ENCODE peak calls at places on chromosomes 4 and X, in five cellular contexts. M is cardiac muscle cell, S is K562, J is foreskin keratinocyte, V is left ventricle myocardium inferior. D is an unnamed sample.

GRCh38 chr4:128831526-128832252 is 22.2 kb downstream of the JADE1 start:
- DNase-seq in S (no peak), J (no peak), V (no peak), M (no peak), D (no peak)

GRCh38 chrX:16786791-16787735 is 797 bp downstream of the TXLNG start:
- DNase-seq in M (peak; percentile 30), V (no peak), S (peak; percentile 62), J (no peak), D (peak; percentile 21)

GRCh38 chr4:52836653-52837052 is 25.5 kb upstream of the RASL11B start:
- DNase-seq in J (no peak), V (no peak), M (no peak), S (no peak), D (no peak)

GRCh38 chr4:151865327-151865726 is 104.5 kb upstream of the GATB start:
- DNase-seq in J (no peak), M (no peak), S (no peak), V (peak; percentile 63), D (no peak)

GRCh38 chrX:132491191-132491590 is 2.4 kb upstream of the MBNL3 start:
- DNase-seq in J (peak; percentile 17), S (no peak), V (no peak), M (no peak), D (no peak)

GRCh38 chrX:3231766-3232165 is 114.7 kb downstream of the MXRA5 start:
- DNase-seq in V (no peak), M (no peak), J (no peak), S (no peak), D (no peak)

GRCh38 chrX:135518161-135518560 is 2.3 kb upstream of the INTS6L start:
- DNase-seq in V (no peak), J (no peak), M (no peak), S (no peak), D (no peak)

GRCh38 chrX:19388741-19389140 is 45.0 kb downstream of the PDHA1 start:
- DNase-seq in M (no peak), S (no peak), J (peak; percentile 81), V (no peak), D (no peak)

GRCh38 chr4:3145251-3145908 is 70.9 kb downstream of the HTT start:
- DNase-seq in V (no peak), S (no peak), M (peak; percentile 15), J (peak; percentile 4), D (no peak)

GRCh38 chrX:46805270-46805669 is 31.6 kb upstream of the RP2 start:
- DNase-seq in S (no peak), V (no peak), M (no peak), J (no peak), D (no peak)

DNA sequence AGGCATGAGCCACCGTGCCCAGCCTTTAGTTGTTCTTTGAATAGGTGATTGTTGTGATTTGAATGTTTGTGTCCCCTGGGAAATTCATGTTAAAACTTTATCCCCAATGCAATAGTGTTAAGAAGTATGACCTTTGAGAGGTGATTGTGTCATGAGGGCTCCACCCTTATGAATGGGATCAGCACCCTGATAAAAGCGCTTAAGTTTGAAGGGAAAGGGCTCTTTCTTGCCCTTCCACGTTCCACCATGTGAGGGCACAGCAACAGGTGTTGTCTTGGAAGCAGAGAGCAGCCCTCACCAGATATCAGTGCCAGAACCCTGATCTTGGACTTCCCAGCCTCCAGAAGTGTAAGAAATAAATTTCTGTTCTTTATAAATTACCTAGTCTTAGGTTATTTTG is 33.7 kb upstream of the RP2 start:
- DNase-seq in V (no peak), M (no peak), J (no peak), S (no peak), D (no peak)
- TF ChIP-seq CTCF in V (no peak), M (peak; percentile 15), J (peak; percentile 49), S (no peak), D (no peak)

DNA sequence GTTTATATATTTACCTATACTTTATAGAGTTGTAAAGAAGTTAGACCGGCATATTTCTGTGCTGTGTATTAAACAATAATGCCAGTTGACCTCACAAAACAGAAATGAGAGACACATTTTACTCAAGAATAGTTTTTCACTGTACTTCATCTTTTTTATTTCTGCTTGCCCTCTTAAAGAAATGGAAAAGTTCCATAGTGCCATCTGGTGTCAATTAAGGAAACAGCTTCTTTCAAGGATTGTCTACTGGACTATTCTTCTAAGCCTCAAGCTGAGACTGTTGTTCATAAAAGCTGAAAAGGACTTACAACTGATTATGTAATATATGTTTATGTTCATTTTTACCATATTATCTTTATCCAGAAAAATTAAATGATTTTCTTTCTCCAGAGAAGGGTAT is 1523.8 kb downstream of the ARAP2 start:
- DNase-seq in J (peak; percentile 35), S (no peak), M (peak; percentile 58), V (no peak), D (no peak)
- TF ChIP-seq CTCF in J (peak; percentile 73), S (no peak), M (peak; percentile 54), V (peak; percentile 41), D (peak; percentile 33)

DNA sequence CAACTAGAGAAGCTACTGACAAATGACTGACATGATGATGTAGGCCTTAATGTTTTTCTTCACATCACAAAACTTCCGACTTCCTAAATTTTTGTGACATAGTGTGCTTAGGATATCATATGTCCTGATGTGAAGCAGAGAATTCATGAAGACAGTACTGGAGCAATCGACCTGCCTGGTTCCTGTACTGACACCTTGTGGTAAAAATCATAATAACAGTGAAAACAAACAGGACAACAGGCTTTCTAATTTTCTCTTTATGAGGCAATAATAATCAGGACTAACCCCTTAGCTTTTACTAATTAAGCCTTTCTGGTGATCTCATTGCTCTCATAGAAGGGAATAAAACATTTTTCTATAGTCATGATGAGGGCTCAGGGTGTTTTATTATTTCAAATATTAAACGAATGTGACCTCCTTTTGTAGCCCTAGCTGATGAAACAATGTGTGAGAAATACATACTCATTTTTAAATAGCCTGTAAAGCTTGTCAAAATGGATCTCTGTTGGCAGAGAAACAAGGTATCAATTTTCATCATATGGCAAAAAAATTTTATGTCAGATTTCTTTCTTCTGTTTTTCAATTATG is 158.4 kb downstream of the TENT5D start:
- DNase-seq in V (no peak), S (peak; percentile 23), J (peak; percentile 8), M (peak; percentile 23), D (no peak)
- TF ChIP-seq CTCF in V (peak; percentile 55), S (peak; percentile 45), J (peak; percentile 52), M (peak; percentile 48), D (peak; percentile 42)

GRCh38 chr4:11416767-11417113 is 12.0 kb downstream of the HS3ST1 start:
- DNase-seq in M (no peak), J (no peak), V (no peak), S (no peak), D (no peak)

GRCh38 chr4:11421116-11421515 is 7.6 kb downstream of the HS3ST1 start:
- DNase-seq in S (no peak), J (no peak), M (no peak), V (no peak), D (no peak)

GRCh38 chr4:11416071-11416766 is 12.5 kb downstream of the HS3ST1 start:
- DNase-seq in S (no peak), V (no peak), J (no peak), M (no peak), D (no peak)

GRCh38 chr4:11420327-11420726 is 8.4 kb downstream of the HS3ST1 start:
- DNase-seq in M (no peak), S (no peak), V (no peak), J (no peak), D (no peak)

GRCh38 chr4:11418610-11419009 is 10.1 kb downstream of the HS3ST1 start:
- DNase-seq in M (no peak), S (no peak), V (no peak), J (no peak), D (no peak)
- TF ChIP-seq CTCF in M (no peak), S (no peak), V (peak; percentile 47), J (peak; percentile 11), D (no peak)

GRCh38 chr4:7680106-7680505 is 245.4 kb upstream of the PSAPL1 start:
- DNase-seq in M (no peak), S (no peak), J (no peak), V (no peak), D (peak; percentile 9)
- TF ChIP-seq CTCF in M (no peak), S (no peak), J (no peak), V (no peak), D (no peak)

GRCh38 chr4:41280010-41280409 is 23.3 kb downstream of the UCHL1 start:
- DNase-seq in S (no peak), J (no peak), M (no peak), V (no peak), D (no peak)
- TF ChIP-seq CTCF in S (no peak), J (no peak), M (no peak), V (no peak), D (no peak)

DNA sequence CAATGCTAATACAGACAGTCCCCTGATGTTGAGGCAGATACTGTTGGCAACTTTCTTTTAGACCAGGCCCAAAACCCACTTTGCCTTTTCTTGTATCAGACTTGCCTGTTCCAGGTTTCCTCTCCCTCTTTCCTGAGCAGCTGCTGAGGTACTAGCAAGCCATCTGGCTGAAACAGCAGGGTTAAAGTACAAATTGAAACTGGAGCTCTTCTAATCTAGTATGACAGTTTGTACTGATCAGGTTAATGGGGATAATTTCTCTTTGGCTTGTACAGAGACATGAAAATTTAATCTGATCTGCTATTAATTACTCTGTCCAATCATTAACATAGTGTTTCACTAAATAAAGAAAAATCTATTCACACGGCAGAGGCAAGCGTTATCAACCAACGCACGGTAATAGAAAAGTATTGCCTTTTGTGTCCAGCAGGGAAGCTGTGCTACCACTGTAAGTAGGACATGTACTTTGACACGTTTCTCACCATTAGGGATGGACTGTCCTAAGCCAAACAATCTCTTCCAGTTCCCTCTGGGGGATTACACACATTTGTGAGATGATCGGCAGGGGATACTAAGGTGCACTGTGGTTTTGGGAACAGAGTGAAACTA is 71.1 kb downstream of the IGSF1 start:
- DNase-seq in J (no peak), M (no peak), V (no peak), S (no peak), D (no peak)
- TF ChIP-seq CTCF in J (no peak), M (no peak), V (no peak), S (no peak), D (no peak)

GRCh38 chr4:16270654-16271328 is 44.5 kb upstream of the TAPT1 start:
- DNase-seq in S (peak; percentile 37), J (no peak), M (no peak), V (no peak), D (peak; percentile 23)
- TF ChIP-seq CTCF in S (peak; percentile 49), J (peak; percentile 35), M (peak; percentile 5), V (no peak), D (no peak)

GRCh38 chr4:126583509-126583908 is 1049.2 kb upstream of the INTU start:
- DNase-seq in J (peak; percentile 38), M (peak; percentile 20), S (no peak), V (no peak), D (no peak)
- TF ChIP-seq CTCF in J (peak; percentile 25), M (peak; percentile 28), S (peak; percentile 36), V (peak; percentile 12), D (peak; percentile 20)

GRCh38 chrX:32293962-32294708 is 917.2 kb downstream of the DMD start:
- DNase-seq in V (no peak), S (no peak), M (peak; percentile 5), J (no peak), D (no peak)
- TF ChIP-seq CTCF in V (no peak), S (no peak), M (no peak), J (no peak), D (no peak)